ENCODE peak calls at places on chromosomes 4 and X, in seven cellular contexts. K is left ventricle myocardium inferior, M is upper lobe of right lung, O is psoas muscle, X is astrocyte, L is GM12878, D is PC-3. N is an unnamed sample.

GRCh38 chr4:1329408-1330371 is 17.3 kb upstream of the UVSSA start:
- DNase-seq in K (no peak), M (no peak), O (peak; percentile 67), X (peak; percentile 75), L (no peak), D (no peak), N (no peak)

GRCh38 chr4:77493120-77493767 is 112.4 kb upstream of the CXCL13 start:
- DNase-seq in K (no peak), M (no peak), O (no peak), X (no peak), L (peak; percentile 35), D (no peak), N (peak; percentile 27)

GRCh38 chr4:100823066-100823992 is 305.5 kb upstream of the EMCN start:
- DNase-seq in K (no peak), M (no peak), O (no peak), X (peak; percentile 68), L (peak; percentile 68), D (peak; percentile 71), N (peak; percentile 87)

GRCh38 chrX:154021131-154021611 is 1.5 kb upstream of the IRAK1 start:
- DNase-seq in K (no peak), M (no peak), O (no peak), X (peak; percentile 58), L (no peak), D (no peak), N (peak; percentile 35)

GRCh38 chrX:116284383-116284782 is 113.8 kb downstream of the AGTR2 start:
- DNase-seq in K (no peak), M (no peak), O (no peak), X (no peak), L (no peak), D (peak; percentile 82), N (no peak)

GRCh38 chrX:137118536-137118935 is 84.7 kb upstream of the GPR101 start:
- DNase-seq in K (no peak), M (no peak), O (no peak), X (no peak), L (no peak), D (peak; percentile 84), N (no peak)

GRCh38 chr4:14254806-14255445 is 627.4 kb upstream of the BOD1L1 start:
- DNase-seq in K (no peak), M (no peak), O (no peak), X (no peak), L (no peak), D (no peak), N (no peak)

GRCh38 chrX:1262369-1262768 is 6.2 kb upstream of the CSF2RA start:
- DNase-seq in K (no peak), M (no peak), O (no peak), X (no peak), L (no peak), D (no peak), N (no peak)

GRCh38 chrX:150049647-150050046 is 111.4 kb upstream of the EOLA2 start:
- DNase-seq in K (no peak), M (no peak), O (no peak), X (no peak), L (no peak), D (no peak), N (no peak)

GRCh38 chrX:38232287-38232686 is 11.6 kb upstream of the SRPX start:
- DNase-seq in K (no peak), M (no peak), O (no peak), X (peak; percentile 77), L (no peak), D (peak; percentile 23), N (peak; percentile 10)

GRCh38 chr4:185215261-185215660 is 5.9 kb downstream of the SNX25 start:
- DNase-seq in K (no peak), M (no peak), O (no peak), X (no peak), L (no peak), D (no peak), N (no peak)

GRCh38 chrX:121871122-121871521 is 823.7 kb downstream of the GLUD2 start:
- DNase-seq in K (no peak), M (no peak), O (no peak), X (no peak), L (no peak), D (no peak), N (no peak)

GRCh38 chr4:73053076-73053475 is 16.4 kb downstream of the COX18 start:
- DNase-seq in K (no peak), M (no peak), O (no peak), X (peak; percentile 13), L (no peak), D (no peak), N (no peak)

GRCh38 chrX:79477691-79478090 is 110.6 kb upstream of the ITM2A start:
- DNase-seq in K (no peak), M (no peak), O (no peak), X (no peak), L (no peak), D (peak; percentile 12), N (no peak)

GRCh38 chr4:58093352-58093751 is 983.2 kb upstream of the IGFBP7 start:
- DNase-seq in K (no peak), M (no peak), O (peak; percentile 21), X (no peak), L (no peak), D (no peak), N (no peak)

GRCh38 chr4:25031077-25031606 is 396 bp upstream of the LGI2 start:
- DNase-seq in K (peak; percentile 22), M (no peak), O (no peak), X (peak; percentile 26), L (no peak), D (no peak), N (no peak)
- H3K4me3 ChIP-seq in K (peak overlapping the region; percentile 76), M (peak overlapping the region; percentile 43), O (peak overlapping the region; percentile 58), X (peak overlapping the region; percentile 20), L (no peak overlapping the region), D (peak overlapping the region; percentile 56), N (no peak overlapping the region)

DNA sequence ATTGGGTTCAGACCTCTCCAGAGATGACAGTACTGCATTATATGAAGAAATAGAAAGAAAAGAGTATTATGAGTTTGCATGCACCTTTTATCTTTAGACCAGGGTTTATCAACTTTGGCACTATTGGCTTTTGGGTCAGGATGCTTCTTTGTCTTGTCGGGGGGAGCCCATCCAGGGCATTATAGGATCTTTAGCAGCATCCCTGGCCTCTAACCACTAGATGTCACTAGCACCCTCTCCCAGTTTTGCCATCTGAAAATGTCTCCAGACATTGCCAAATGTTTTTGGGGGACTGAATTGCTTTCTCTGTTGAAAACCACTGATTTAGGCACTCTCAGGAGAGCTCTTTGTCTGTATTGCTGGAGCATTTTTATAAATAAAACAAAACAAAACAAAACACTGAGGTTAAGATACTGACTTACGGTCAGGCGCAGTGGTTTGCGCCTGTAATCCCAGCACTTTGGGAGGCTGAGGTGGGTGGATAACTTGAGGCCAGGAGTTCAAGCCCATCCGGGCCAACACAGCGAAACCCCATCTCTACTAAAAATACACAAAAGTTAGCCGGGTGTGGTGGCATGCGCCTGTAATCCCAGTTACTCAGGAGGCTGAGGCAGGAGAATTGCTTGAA is 23.6 kb downstream of the CA5B start:
- DNase-seq in K (no peak), M (no peak), O (no peak), X (no peak), L (no peak), D (peak; percentile 46), N (peak; percentile 52)
- TF ChIP-seq CTCF in K (peak; percentile 72), M (peak; percentile 65), O (peak; percentile 58), X (peak; percentile 50), L (peak; percentile 88), D (peak; percentile 79), N (peak; percentile 67)

GRCh38 chrX:71627588-71628404 is 9.5 kb upstream of the CXCR3 start:
- DNase-seq in K (no peak), M (no peak), O (no peak), X (no peak), L (no peak), D (no peak), N (no peak)

GRCh38 chrX:71626576-71626975 is 8.3 kb upstream of the CXCR3 start:
- DNase-seq in K (no peak), M (no peak), O (no peak), X (no peak), L (no peak), D (no peak), N (no peak)

GRCh38 chrX:71623714-71624113 is 5.4 kb upstream of the CXCR3 start:
- DNase-seq in K (no peak), M (no peak), O (no peak), X (no peak), L (no peak), D (no peak), N (peak; percentile 58)

GRCh38 chrX:71623105-71623450 is 4.8 kb upstream of the CXCR3 start:
- DNase-seq in K (no peak), M (no peak), O (no peak), X (no peak), L (no peak), D (no peak), N (no peak)

DNA sequence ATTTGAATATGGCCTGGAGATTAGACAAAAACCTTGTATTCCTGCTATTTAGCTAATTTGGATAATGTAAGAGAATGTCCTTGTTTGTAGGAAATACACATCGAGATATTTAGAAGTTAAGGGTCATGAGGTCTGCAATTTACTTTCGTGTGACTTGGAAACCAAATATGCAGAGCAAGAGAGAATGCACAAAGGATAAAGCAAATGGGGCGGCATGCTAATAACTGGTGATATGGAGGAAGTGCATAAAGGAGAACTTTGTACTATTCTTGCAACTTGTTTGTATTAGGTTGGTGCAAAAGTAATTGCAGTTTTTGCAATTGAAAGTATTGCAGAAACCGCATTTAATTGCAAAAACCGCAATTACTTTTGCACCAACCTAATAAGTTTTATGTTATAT is 7.2 kb upstream of the CXCR3 start:
- DNase-seq in K (no peak), M (no peak), O (no peak), X (no peak), L (no peak), D (no peak), N (no peak)
- H3K4me3 ChIP-seq in K (no peak overlapping the region), M (no peak overlapping the region), O (no peak overlapping the region), X (no peak overlapping the region), L (no peak overlapping the region), D (no peak overlapping the region), N (no peak overlapping the region)

GRCh38 chrX:6225307-6226052 is 3.2 kb downstream of the NLGN4X start:
- DNase-seq in K (no peak), M (no peak), O (no peak), X (no peak), L (no peak), D (no peak), N (no peak)
- TF ChIP-seq CTCF in K (no peak), M (no peak), O (no peak), X (no peak), L (no peak), D (no peak), N (no peak)

GRCh38 chrX:46627700-46628405 is 54.3 kb downstream of the CHST7 start:
- DNase-seq in K (no peak), M (no peak), O (peak; percentile 69), X (no peak), L (no peak), D (no peak), N (peak; percentile 63)
- H3K4me3 ChIP-seq in K (no peak overlapping the region), M (no peak overlapping the region), O (no peak overlapping the region), X (no peak overlapping the region), L (peak overlapping the region; percentile 25), D (no peak overlapping the region), N (no peak overlapping the region)